ENCODE peak calls at places on chromosomes 4 and X, in seven cellular contexts. E is Peyer's patch, U is heart left ventricle, K is suprapubic skin, X is stomach, Z is transverse colon, S is body of pancreas. I is an unnamed sample.

GRCh38 chr4:10688827-10689226 is 4.3 kb upstream of the CLNK start:
- DNase-seq in S (no peak), X (no peak), K (no peak), Z (no peak), U (no peak), E (no peak), I (no peak)

GRCh38 chr4:145920205-145920604 is 18.4 kb downstream of the ZNF827 start:
- DNase-seq in U (no peak), K (no peak), Z (no peak), S (no peak), X (no peak), E (no peak), I (no peak)

GRCh38 chr4:154332681-154333421 is 158.7 kb downstream of the DCHS2 start:
- DNase-seq in X (no peak), E (peak; percentile 74), K (no peak), U (peak; percentile 31), Z (peak; percentile 24), S (peak; percentile 14), I (peak; percentile 74)

GRCh38 chr4:109078724-109079123 is 223.7 kb downstream of the COL25A1 start:
- DNase-seq in E (no peak), X (no peak), K (no peak), S (no peak), Z (no peak), U (no peak), I (no peak)

GRCh38 chrX:53481093-53481492 is 46.9 kb upstream of the HSD17B10 start:
- DNase-seq in U (no peak), S (peak; percentile 13), E (no peak), K (no peak), Z (peak; percentile 19), X (peak; percentile 26), I (no peak)

GRCh38 chr4:139834210-139834609 is 168.6 kb downstream of the MGST2 start:
- DNase-seq in U (no peak), K (no peak), X (no peak), Z (no peak), S (no peak), E (no peak), I (no peak)

GRCh38 chr4:183636923-183637322 is 22.1 kb downstream of the RWDD4 start:
- DNase-seq in U (no peak), K (no peak), Z (no peak), S (peak; percentile 57), X (no peak), E (no peak), I (no peak)

GRCh38 chr4:169823685-169824084 is 65.9 kb upstream of the HPF1 start:
- DNase-seq in X (no peak), Z (peak; percentile 13), S (peak; percentile 25), E (no peak), K (no peak), U (peak; percentile 40), I (no peak)

GRCh38 chr4:108446554-108446953 is 173.8 kb upstream of the RPL34 start:
- DNase-seq in E (peak; percentile 79), U (no peak), Z (peak; percentile 42), X (no peak), S (no peak), K (no peak), I (no peak)

GRCh38 chr4:105208556-105208955 is 61.9 kb downstream of the TET2 start:
- DNase-seq in U (no peak), Z (no peak), K (no peak), X (no peak), S (no peak), E (no peak), I (no peak)

GRCh38 chr4:44583393-44583792 is 68.0 kb downstream of the YIPF7 start:
- DNase-seq in U (no peak), S (no peak), E (no peak), X (no peak), Z (no peak), K (no peak), I (no peak)

GRCh38 chrX:103941201-103941975 is 21.0 kb upstream of the TMSB15B start:
- DNase-seq in Z (no peak), X (no peak), U (no peak), S (peak; percentile 7), E (no peak), K (no peak), I (no peak)

GRCh38 chrX:108811891-108812290 is 75.5 kb upstream of the IRS4 start:
- DNase-seq in K (no peak), E (no peak), Z (no peak), S (no peak), U (no peak), X (no peak), I (no peak)

GRCh38 chrX:2327423-2327822 is 173.4 kb downstream of the DHRSX start:
- DNase-seq in K (no peak), Z (no peak), U (no peak), S (no peak), X (no peak), E (no peak), I (no peak)

GRCh38 chr4:16636911-16637630 is 261.4 kb downstream of the LDB2 start:
- DNase-seq in S (no peak), X (no peak), Z (no peak), U (no peak), K (no peak), E (no peak), I (no peak)

GRCh38 chr4:150119492-150119891 is 41.2 kb downstream of the DCLK2 start:
- DNase-seq in Z (no peak), S (no peak), K (no peak), X (no peak), U (no peak), E (no peak), I (no peak)

GRCh38 chrX:101362757-101363156 is 14.2 kb upstream of the TIMM8A start:
- DNase-seq in U (no peak), X (no peak), S (no peak), Z (no peak), E (no peak), K (no peak), I (no peak)

GRCh38 chr4:185374027-185374426 is 21.7 kb downstream of the LRP2BP start:
- DNase-seq in K (no peak), S (no peak), E (no peak), X (no peak), U (no peak), Z (no peak), I (no peak)

GRCh38 chr4:140152015-140152703 is 1.8 kb downstream of the MAML3 start:
- DNase-seq in U (peak; percentile 74), Z (peak; percentile 83), S (peak; percentile 80), X (peak; percentile 79), E (peak; percentile 89), K (peak; percentile 86), I (peak; percentile 86)

GRCh38 chrX:110412971-110413726 is 54.5 kb downstream of the RTL9 start:
- DNase-seq in X (peak; percentile 75), U (peak; percentile 74), Z (peak; percentile 69), S (peak; percentile 66), K (no peak), E (peak; percentile 83), I (peak; percentile 77)

GRCh38 chr4:140269369-140269768 is 104.1 kb upstream of the SCOC start:
- DNase-seq in U (no peak), K (no peak), Z (no peak), X (no peak), E (no peak), S (no peak), I (no peak)

GRCh38 chrX:37921758-37922157 is 74.4 kb upstream of the DYNLT3 start:
- DNase-seq in K (no peak), S (no peak), U (no peak), E (no peak), X (no peak), Z (no peak), I (no peak)

GRCh38 chr4:184534511-184535391 is 60.4 kb upstream of the IRF2 start:
- DNase-seq in X (no peak), S (no peak), Z (no peak), K (no peak), U (no peak), E (no peak), I (no peak)

GRCh38 chr4:2468464-2469191 is at the start of gene RNF4:
- DNase-seq in U (peak; percentile 97), E (peak; percentile 99), K (peak; percentile 99), S (peak; percentile 98), Z (peak; percentile 98), X (peak; percentile 97), I (peak; percentile 98)
- TF ChIP-seq POLR2A in U (peak; percentile 66), E (peak; percentile 78), K (peak; percentile 66), S (peak; percentile 87), Z (peak; percentile 87), X (no peak), I (no peak)

GRCh38 chr4:82367438-82368097 is 6.2 kb downstream of the HNRNPD start:
- DNase-seq in Z (no peak), U (no peak), X (no peak), K (no peak), S (no peak), E (no peak), I (no peak)
- H3K4me1 ChIP-seq in Z (peaks cover 42% of the 10 kb centered on the region), U (peaks cover 85% of the 10 kb centered on the region), X (peaks cover 72% of the 10 kb centered on the region), K (peaks cover 88% of the 10 kb centered on the region), S (peaks cover 80% of the 10 kb centered on the region), E (peaks cover 13% of the 10 kb centered on the region), I (peaks cover 90% of the 10 kb centered on the region)

DNA sequence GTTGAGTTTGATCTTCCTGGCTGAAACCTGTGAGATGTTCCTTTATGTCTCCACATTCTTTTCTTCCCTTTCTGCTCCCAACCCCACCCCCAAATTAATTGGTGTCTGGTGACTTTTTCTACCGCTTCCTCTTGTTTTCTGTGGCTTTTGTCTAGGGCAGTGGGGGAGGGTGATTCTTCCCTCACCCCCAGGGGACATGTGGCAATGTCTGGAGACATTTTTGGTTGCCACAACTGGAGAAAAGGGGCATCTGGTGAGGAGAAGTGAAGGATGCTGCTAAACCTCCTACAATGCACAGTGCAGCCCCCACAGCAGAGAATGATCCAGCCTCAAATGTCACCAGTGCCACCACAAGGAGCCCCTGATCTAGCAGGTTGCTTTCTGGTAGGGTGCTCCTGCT is 152.9 kb downstream of the NHS start:
- DNase-seq in X (no peak), K (no peak), U (no peak), S (peak; percentile 10), Z (no peak), E (no peak), I (no peak)
- H3K4me3 ChIP-seq in X (no peak overlapping the region), K (no peak overlapping the region), U (no peak overlapping the region), S (no peak overlapping the region), Z (no peak overlapping the region), E (no peak overlapping the region), I (no peak overlapping the region)

GRCh38 chr4:73421708-73422457 is 14.1 kb upstream of the AFP start:
- DNase-seq in E (no peak), Z (no peak), K (no peak), S (no peak), X (no peak), U (no peak), I (no peak)

GRCh38 chr4:73419106-73420038 is 15.3 kb downstream of the ALB start:
- DNase-seq in K (no peak), S (no peak), Z (no peak), E (no peak), U (no peak), X (no peak), I (no peak)

GRCh38 chr4:73422458-73422752 is 13.6 kb upstream of the AFP start:
- DNase-seq in U (no peak), K (no peak), S (no peak), E (no peak), Z (no peak), X (no peak), I (no peak)

GRCh38 chr4:73418677-73419076 is 14.6 kb downstream of the ALB start:
- DNase-seq in K (no peak), E (no peak), X (no peak), S (no peak), U (no peak), Z (no peak), I (no peak)

DNA sequence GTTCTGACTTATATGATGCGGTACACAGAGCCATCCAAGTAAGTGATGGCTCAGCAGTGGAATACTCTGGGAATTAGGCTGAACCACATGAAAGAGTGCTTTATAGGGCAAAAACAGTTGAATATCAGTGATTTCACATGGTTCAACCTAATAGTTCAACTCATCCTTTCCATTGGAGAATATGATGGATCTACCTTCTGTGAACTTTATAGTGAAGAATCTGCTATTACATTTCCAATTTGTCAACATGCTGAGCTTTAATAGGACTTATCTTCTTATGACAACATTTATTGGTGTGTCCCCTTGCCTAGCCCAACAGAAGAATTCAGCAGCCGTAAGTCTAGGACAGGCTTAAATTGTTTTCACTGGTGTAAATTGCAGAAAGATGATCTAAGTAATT is 15.4 kb upstream of the AFP start:
- DNase-seq in U (no peak), S (no peak), E (no peak), X (no peak), Z (no peak), K (no peak), I (no peak)
- TF ChIP-seq POLR2A in U (no peak), S (no peak), E (no peak), X (no peak), Z (no peak), K (no peak), I (no peak)

I was measured in sigmoid colon.